ENCODE peak calls at places on chromosomes 12 and 14, in five cellular contexts. T is heart left ventricle, C is cardiac muscle cell, N is stomach, M is pancreas. G is an unnamed sample.

GRCh38 chr14:89277229-89277628 is 139.8 kb downstream of the FOXN3 start:
- DNase-seq in T (no peak), C (no peak), N (no peak), M (no peak), G (no peak)

GRCh38 chr12:131928080-131928764 is 854 bp upstream of the PUS1 start:
- DNase-seq in T (no peak), C (peak; percentile 43), N (no peak), M (no peak), G (no peak)

GRCh38 chr12:4104722-4105244 is 168.8 kb upstream of the CCND2 start:
- DNase-seq in T (no peak), C (no peak), N (no peak), M (no peak), G (no peak)

GRCh38 chr12:105814283-105814682 is 324.5 kb downstream of the NUAK1 start:
- DNase-seq in T (no peak), C (no peak), N (no peak), M (no peak), G (no peak)

GRCh38 chr12:75865315-75865714 is 166.3 kb downstream of the PHLDA1 start:
- DNase-seq in T (no peak), C (no peak), N (no peak), M (no peak), G (no peak)

GRCh38 chr12:42201061-42201460 is 37.0 kb downstream of the YAF2 start:
- DNase-seq in T (no peak), C (no peak), N (no peak), M (no peak), G (no peak)

GRCh38 chr12:52669426-52669825 is 10.8 kb downstream of the KRT1 start:
- DNase-seq in T (no peak), C (no peak), N (no peak), M (no peak), G (no peak)

GRCh38 chr14:64812412-64812811 is 67.3 kb downstream of the SPTB start:
- DNase-seq in T (no peak), C (no peak), N (peak; percentile 74), M (peak; percentile 70), G (no peak)

GRCh38 chr12:52794479-52795331 is 1.2 kb downstream of the KRT3 start:
- DNase-seq in T (no peak), C (no peak), N (no peak), M (no peak), G (no peak)

GRCh38 chr14:72779679-72780078 is 114.2 kb downstream of the DPF3 start:
- DNase-seq in T (no peak), C (no peak), N (no peak), M (no peak), G (no peak)

GRCh38 chr12:14774944-14775651 is 28.2 kb downstream of the WBP11 start:
- DNase-seq in T (peak; percentile 44), C (peak; percentile 70), N (peak; percentile 56), M (peak; percentile 75), G (peak; percentile 50)

GRCh38 chr14:76396714-76397187 is 20.8 kb downstream of the ESRRB start:
- DNase-seq in T (no peak), C (no peak), N (no peak), M (no peak), G (no peak)

GRCh38 chr14:105012171-105012985 is 8.5 kb downstream of the CDCA4 start:
- DNase-seq in T (no peak), C (no peak), N (peak; percentile 53), M (no peak), G (no peak)

GRCh38 chr12:34299802-34300193 is 277.5 kb downstream of the ALG10 start:
- DNase-seq in T (no peak), C (no peak), N (no peak), M (no peak), G (no peak)

GRCh38 chr14:50344116-50344775 is 32.1 kb downstream of the DMAC2L start:
- DNase-seq in T (no peak), C (no peak), N (no peak), M (no peak), G (no peak)

GRCh38 chr12:97748298-97748697 is 285.7 kb downstream of the RMST start:
- DNase-seq in T (no peak), C (no peak), N (no peak), M (no peak), G (no peak)

GRCh38 chr14:64878775-64879634 is 702 bp downstream of the SPTB start:
- DNase-seq in T (peak; percentile 42), C (no peak), N (no peak), M (no peak), G (no peak)

GRCh38 chr12:100706029-100706428 is 88.5 kb upstream of the ANO4 start:
- DNase-seq in T (no peak), C (peak; percentile 42), N (no peak), M (no peak), G (peak; percentile 57)

GRCh38 chr12:82740129-82741000 is 53.7 kb downstream of the TMTC2 start:
- DNase-seq in T (no peak), C (peak; percentile 71), N (no peak), M (no peak), G (peak; percentile 80)
- TF ChIP-seq CTCF in T (no peak), C (no peak), N (no peak), M (no peak), G (no peak)

GRCh38 chr14:106347291-106347778 is 821.0 kb downstream of the TMEM121 start:
- DNase-seq in T (no peak), C (no peak), N (no peak), M (no peak), G (no peak)

GRCh38 chr14:106343636-106344035 is 817.3 kb downstream of the TMEM121 start:
- DNase-seq in T (no peak), C (no peak), N (no peak), M (no peak), G (no peak)

GRCh38 chr14:106346534-106347290 is 820.3 kb downstream of the TMEM121 start:
- DNase-seq in T (no peak), C (no peak), N (no peak), M (no peak), G (no peak)

GRCh38 chr14:106346084-106346483 is 819.7 kb downstream of the TMEM121 start:
- DNase-seq in T (no peak), C (no peak), N (no peak), M (no peak), G (no peak)

GRCh38 chr14:106347890-106348755 is 821.7 kb downstream of the TMEM121 start:
- DNase-seq in T (no peak), C (no peak), N (no peak), M (no peak), G (no peak)
- H3K4me3 ChIP-seq in T (no peak overlapping the region), C (no peak overlapping the region), N (no peak overlapping the region), M (no peak overlapping the region), G (no peak overlapping the region)

GRCh38 chr14:84493779-84494178 is 1036.2 kb upstream of the FLRT2 start:
- DNase-seq in T (no peak), C (peak; percentile 5), N (no peak), M (no peak), G (peak; percentile 29)
- TF ChIP-seq CTCF in T (no peak), C (no peak), N (no peak), M (no peak), G (peak; percentile 19)

GRCh38 chr14:22510527-22511110 is 78.4 kb downstream of the DAD1 start:
- DNase-seq in T (no peak), C (peak; percentile 67), N (no peak), M (no peak), G (peak; percentile 4)
- H3K4me3 ChIP-seq in T (no peak overlapping the region), C (no peak overlapping the region), N (no peak overlapping the region), M (no peak overlapping the region), G (no peak overlapping the region)

G was measured in brain microvascular endothelial cell.